ENCODE peak calls at places on chromosome 10, in four cellular contexts. One of them, this sample, is unnamed.

GRCh38 chr10:96548589-96548988 is 34.9 kb upstream of the TLL2 start:
- DNase-seq in Panc1: no peak
- DNase-seq in AG04450: no peak
- DNase-seq in CD4-positive, alpha-beta T cell: no peak
- DNase-seq in this sample: no peak

GRCh38 chr10:55024718-55025117 is 223.7 kb upstream of the PCDH15 start:
- DNase-seq in AG04450: no peak
- DNase-seq in CD4-positive, alpha-beta T cell: no peak
- DNase-seq in Panc1: no peak
- DNase-seq in this sample: no peak

GRCh38 chr10:51109821-51110533 is 35.7 kb downstream of the PRKG1 start:
- DNase-seq in CD4-positive, alpha-beta T cell: no peak
- DNase-seq in Panc1: no peak
- DNase-seq in AG04450: peak; percentile 18
- DNase-seq in this sample: no peak

GRCh38 chr10:19832624-19833507 is 16.6 kb downstream of the PLXDC2 start:
- DNase-seq in AG04450: no peak
- DNase-seq in CD4-positive, alpha-beta T cell: no peak
- DNase-seq in Panc1: no peak
- DNase-seq in this sample: peak; percentile 73

GRCh38 chr10:48235501-48235900 is 39.0 kb downstream of the FRMPD2 start:
- DNase-seq in Panc1: no peak
- DNase-seq in AG04450: no peak
- DNase-seq in CD4-positive, alpha-beta T cell: no peak
- DNase-seq in this sample: no peak

GRCh38 chr10:115402690-115403089 is 309.5 kb downstream of the ATRNL1 start:
- DNase-seq in Panc1: no peak
- DNase-seq in AG04450: no peak
- DNase-seq in CD4-positive, alpha-beta T cell: no peak
- DNase-seq in this sample: no peak

GRCh38 chr10:100970076-100970913 is 991 bp downstream of the SEMA4G start:
- DNase-seq in Panc1: no peak
- DNase-seq in CD4-positive, alpha-beta T cell: no peak
- DNase-seq in AG04450: no peak
- DNase-seq in this sample: no peak

GRCh38 chr10:112721080-112721698 is 228.9 kb upstream of the TCF7L2 start:
- DNase-seq in Panc1: peak; percentile 43
- DNase-seq in CD4-positive, alpha-beta T cell: no peak
- DNase-seq in AG04450: no peak
- DNase-seq in this sample: no peak

GRCh38 chr10:110033724-110034235 is 26.0 kb downstream of the ADD3 start:
- DNase-seq in CD4-positive, alpha-beta T cell: no peak
- DNase-seq in Panc1: no peak
- DNase-seq in AG04450: no peak
- DNase-seq in this sample: no peak

GRCh38 chr10:107075117-107075516 is 89.4 kb downstream of the SORCS1 start:
- DNase-seq in CD4-positive, alpha-beta T cell: no peak
- DNase-seq in Panc1: no peak
- DNase-seq in AG04450: no peak
- DNase-seq in this sample: no peak

GRCh38 chr10:63128443-63128842 is 4.7 kb upstream of the NRBF2 start:
- DNase-seq in CD4-positive, alpha-beta T cell: no peak
- DNase-seq in Panc1: no peak
- DNase-seq in AG04450: no peak
- DNase-seq in this sample: no peak

GRCh38 chr10:88117869-88118632 is 254.6 kb downstream of the PTEN start:
- DNase-seq in AG04450: no peak
- DNase-seq in CD4-positive, alpha-beta T cell: no peak
- DNase-seq in Panc1: no peak
- DNase-seq in this sample: no peak

GRCh38 chr10:120459185-120459584 is 2.2 kb downstream of the PLPP4 start:
- DNase-seq in Panc1: no peak
- DNase-seq in CD4-positive, alpha-beta T cell: no peak
- DNase-seq in AG04450: no peak
- DNase-seq in this sample: no peak

GRCh38 chr10:31075434-31075833 is 43.8 kb upstream of the ZNF438 start:
- DNase-seq in AG04450: peak; percentile 83
- DNase-seq in Panc1: no peak
- DNase-seq in CD4-positive, alpha-beta T cell: no peak
- DNase-seq in this sample: peak; percentile 77

GRCh38 chr10:116272497-116273221 is at the start of gene GFRA1:
- DNase-seq in Panc1: no peak
- DNase-seq in CD4-positive, alpha-beta T cell: no peak
- DNase-seq in AG04450: no peak
- DNase-seq in this sample: no peak

GRCh38 chr10:43689618-43689954 is 40.9 kb upstream of the ZNF32 start:
- DNase-seq in AG04450: no peak
- DNase-seq in CD4-positive, alpha-beta T cell: no peak
- DNase-seq in Panc1: no peak
- DNase-seq in this sample: no peak

GRCh38 chr10:49505076-49505475 is 33.8 kb downstream of the ERCC6 start:
- DNase-seq in Panc1: no peak
- DNase-seq in AG04450: no peak
- DNase-seq in CD4-positive, alpha-beta T cell: no peak
- DNase-seq in this sample: no peak

GRCh38 chr10:112519129-112519761 is 72.2 kb downstream of the VTI1A start:
- DNase-seq in AG04450: no peak
- DNase-seq in Panc1: no peak
- DNase-seq in CD4-positive, alpha-beta T cell: no peak
- DNase-seq in this sample: peak; percentile 37

GRCh38 chr10:103451871-103452713 is at the start of gene CALHM2:
- DNase-seq in AG04450: no peak
- DNase-seq in Panc1: no peak
- DNase-seq in CD4-positive, alpha-beta T cell: peak; percentile 43
- DNase-seq in this sample: no peak

GRCh38 chr10:110841767-110842267 is 29.9 kb upstream of the PDCD4 start:
- DNase-seq in AG04450: no peak
- DNase-seq in CD4-positive, alpha-beta T cell: no peak
- DNase-seq in Panc1: no peak
- DNase-seq in this sample: no peak

GRCh38 chr10:78798976-78799730 is 269.6 kb upstream of the ZMIZ1 start:
- DNase-seq in CD4-positive, alpha-beta T cell: no peak
- DNase-seq in Panc1: no peak
- DNase-seq in AG04450: no peak
- DNase-seq in this sample: no peak

GRCh38 chr10:9362721-9363120 is 1308.2 kb downstream of the GATA3 start:
- DNase-seq in Panc1: no peak
- DNase-seq in AG04450: no peak
- DNase-seq in CD4-positive, alpha-beta T cell: no peak
- DNase-seq in this sample: no peak

GRCh38 chr10:93993782-93994668 is at the start of gene PLCE1:
- DNase-seq in Panc1: no peak
- DNase-seq in AG04450: no peak
- DNase-seq in CD4-positive, alpha-beta T cell: no peak
- DNase-seq in this sample: no peak

GRCh38 chr10:86182150-86182549 is 184.4 kb downstream of the GRID1 start:
- DNase-seq in Panc1: no peak
- DNase-seq in AG04450: no peak
- DNase-seq in CD4-positive, alpha-beta T cell: no peak
- DNase-seq in this sample: no peak

GRCh38 chr10:96616961-96617360 is 30.1 kb upstream of the TM9SF3 start:
- DNase-seq in CD4-positive, alpha-beta T cell: no peak
- DNase-seq in AG04450: no peak
- DNase-seq in Panc1: no peak
- DNase-seq in this sample: no peak

GRCh38 chr10:119522747-119523426 is 19.6 kb downstream of the RGS10 start:
- DNase-seq in CD4-positive, alpha-beta T cell: no peak
- DNase-seq in Panc1: no peak
- DNase-seq in AG04450: no peak
- DNase-seq in this sample: no peak

GRCh38 chr10:50594012-50594411 is 29.7 kb downstream of the SGMS1 start:
- DNase-seq in CD4-positive, alpha-beta T cell: no peak
- DNase-seq in AG04450: peak; percentile 37
- DNase-seq in Panc1: peak; percentile 61
- DNase-seq in this sample: no peak

GRCh38 chr10:126521354-126521753 is 133.1 kb upstream of the ADAM12 start:
- DNase-seq in Panc1: peak; percentile 32
- DNase-seq in CD4-positive, alpha-beta T cell: no peak
- DNase-seq in AG04450: no peak
- DNase-seq in this sample: no peak

GRCh38 chr10:22986771-22987542 is 59.1 kb downstream of the ARMC3 start:
- DNase-seq in AG04450: peak; percentile 1
- DNase-seq in Panc1: no peak
- DNase-seq in CD4-positive, alpha-beta T cell: no peak
- DNase-seq in this sample: no peak

GRCh38 chr10:33869089-33869488 is 534.6 kb upstream of the NRP1 start:
- DNase-seq in CD4-positive, alpha-beta T cell: no peak
- DNase-seq in Panc1: no peak
- DNase-seq in AG04450: no peak
- DNase-seq in this sample: no peak

GRCh38 chr10:80163741-80164341 is 31.3 kb downstream of the PLAC9 start:
- DNase-seq in AG04450: peak; percentile 36
- DNase-seq in CD4-positive, alpha-beta T cell: no peak
- DNase-seq in Panc1: no peak
- DNase-seq in this sample: no peak

GRCh38 chr10:125054664-125055273 is 105.6 kb downstream of the CTBP2 start:
- DNase-seq in CD4-positive, alpha-beta T cell: no peak
- DNase-seq in Panc1: no peak
- DNase-seq in AG04450: no peak
- DNase-seq in this sample: no peak

GRCh38 chr10:52043811-52044210 is 270.3 kb upstream of the DKK1 start:
- DNase-seq in CD4-positive, alpha-beta T cell: no peak
- DNase-seq in AG04450: no peak
- DNase-seq in Panc1: no peak
- DNase-seq in this sample: no peak

GRCh38 chr10:133555521-133555920 is 9.9 kb downstream of the SYCE1 start:
- DNase-seq in AG04450: no peak
- DNase-seq in CD4-positive, alpha-beta T cell: no peak
- DNase-seq in Panc1: no peak
- DNase-seq in this sample: no peak

DNA sequence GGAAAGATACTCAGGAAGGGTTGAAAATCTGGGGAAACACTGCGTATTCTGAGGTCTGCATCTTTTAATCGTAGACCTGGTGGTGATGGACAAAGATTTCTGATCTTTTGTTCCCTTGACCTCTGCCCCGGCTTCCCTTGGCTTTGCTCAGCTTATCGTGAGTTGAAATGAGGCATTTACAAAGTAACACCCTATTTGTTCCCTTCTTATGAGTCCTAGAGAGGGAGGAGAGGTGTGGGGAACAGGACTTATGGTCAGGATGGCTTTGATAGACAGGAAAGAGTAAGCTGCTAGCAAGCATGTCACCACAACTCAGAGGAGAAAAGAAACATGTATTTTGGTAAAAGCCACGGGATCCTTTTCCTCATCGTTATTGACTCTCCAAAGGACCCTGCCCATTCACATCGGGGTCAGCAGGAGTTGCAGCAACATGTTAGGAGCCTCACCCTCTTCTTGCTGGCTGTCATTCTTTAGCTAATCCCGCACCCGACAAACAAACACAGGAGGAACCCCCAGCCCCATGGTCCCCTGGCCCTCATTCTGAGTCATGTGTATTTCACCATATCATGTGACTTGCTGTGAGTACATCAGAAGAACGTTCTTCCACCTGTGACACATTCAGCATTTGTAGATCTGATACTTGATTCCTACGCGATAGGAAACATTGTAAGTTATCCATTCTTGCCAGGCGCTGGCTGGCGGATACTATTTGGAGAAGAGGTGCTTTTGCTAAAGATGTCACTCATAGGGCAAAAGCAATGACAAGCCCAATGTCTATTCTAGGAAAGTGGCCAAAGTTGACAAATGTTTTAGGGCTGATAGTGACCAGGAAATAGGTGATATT is 170.1 kb downstream of the RTKN2 start:
- DNase-seq in Panc1: no peak
- DNase-seq in CD4-positive, alpha-beta T cell: no peak
- DNase-seq in AG04450: no peak
- DNase-seq in this sample: no peak
- H3K27ac ChIP-seq in Panc1: peak overlapping the region; percentile 55
- H3K27ac ChIP-seq in CD4-positive, alpha-beta T cell: no peak overlapping the region
- H3K27ac ChIP-seq in AG04450: no peak overlapping the region
- H3K27ac ChIP-seq in this sample: no peak overlapping the region

GRCh38 chr10:29649561-29650551 is 15.1 kb upstream of the SVIL start:
- DNase-seq in AG04450: peak; percentile 69
- DNase-seq in Panc1: no peak
- DNase-seq in CD4-positive, alpha-beta T cell: no peak
- DNase-seq in this sample: no peak
- H3K27ac ChIP-seq in AG04450: peak overlapping the region; percentile 69
- H3K27ac ChIP-seq in Panc1: peak overlapping the region; percentile 12
- H3K27ac ChIP-seq in CD4-positive, alpha-beta T cell: no peak overlapping the region
- H3K27ac ChIP-seq in this sample: no peak overlapping the region

DNA sequence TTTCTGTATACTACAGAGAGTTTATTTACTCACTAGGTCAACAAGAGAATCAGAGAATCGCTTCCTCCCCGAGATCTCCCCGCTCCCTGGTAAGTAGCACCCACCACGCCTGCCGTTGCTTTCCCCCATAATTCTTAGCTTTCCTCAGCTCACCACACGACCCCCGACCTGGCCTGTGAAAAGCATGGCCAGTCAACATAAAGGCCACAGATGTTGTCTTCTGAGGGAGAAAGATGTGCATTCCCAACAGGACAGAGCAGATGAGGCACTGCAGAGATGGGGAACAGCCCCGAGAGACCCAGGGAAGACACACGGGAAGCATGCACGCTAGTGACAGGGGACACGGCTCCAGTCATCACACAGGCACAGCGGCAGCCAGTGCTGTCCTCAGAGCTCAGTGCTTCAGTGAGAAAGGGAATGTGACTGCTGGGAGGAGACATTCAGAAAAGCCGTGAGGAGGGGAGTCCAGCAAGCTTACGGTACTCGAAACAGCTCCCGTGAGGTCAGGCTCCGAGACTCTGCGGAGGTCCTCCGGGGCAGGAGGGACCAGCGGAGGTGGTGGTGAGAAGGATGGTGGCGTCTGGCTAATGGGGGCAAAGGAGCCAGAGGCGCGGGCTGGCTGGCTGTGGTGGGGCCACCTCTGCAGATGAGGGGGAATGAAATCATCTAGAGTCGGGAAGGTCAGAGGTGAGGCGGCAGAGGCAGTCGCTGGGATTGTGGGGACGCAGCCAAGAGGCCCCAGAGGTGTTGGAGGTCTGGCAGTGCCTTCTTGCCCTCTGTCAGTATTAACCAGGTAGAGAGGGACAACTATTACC is 123.4 kb upstream of the PDLIM1 start:
- DNase-seq in AG04450: no peak
- DNase-seq in Panc1: no peak
- DNase-seq in CD4-positive, alpha-beta T cell: no peak
- DNase-seq in this sample: no peak
- H3K27ac ChIP-seq in AG04450: no peak overlapping the region
- H3K27ac ChIP-seq in Panc1: no peak overlapping the region
- H3K27ac ChIP-seq in CD4-positive, alpha-beta T cell: no peak overlapping the region
- H3K27ac ChIP-seq in this sample: no peak overlapping the region

GRCh38 chr10:3960496-3960895 is 175.5 kb upstream of the KLF6 start:
- DNase-seq in AG04450: no peak
- DNase-seq in CD4-positive, alpha-beta T cell: no peak
- DNase-seq in Panc1: no peak
- DNase-seq in this sample: no peak

GRCh38 chr10:3964516-3964915 is 179.5 kb upstream of the KLF6 start:
- DNase-seq in CD4-positive, alpha-beta T cell: no peak
- DNase-seq in AG04450: no peak
- DNase-seq in Panc1: no peak
- DNase-seq in this sample: no peak

GRCh38 chr10:3961082-3961481 is 176.1 kb upstream of the KLF6 start:
- DNase-seq in Panc1: no peak
- DNase-seq in CD4-positive, alpha-beta T cell: peak; percentile 30
- DNase-seq in AG04450: no peak
- DNase-seq in this sample: no peak

GRCh38 chr10:3959370-3960266 is 174.6 kb upstream of the KLF6 start:
- DNase-seq in AG04450: no peak
- DNase-seq in CD4-positive, alpha-beta T cell: no peak
- DNase-seq in Panc1: no peak
- DNase-seq in this sample: no peak

GRCh38 chr10:3963191-3963673 is 178.2 kb upstream of the KLF6 start:
- DNase-seq in Panc1: no peak
- DNase-seq in CD4-positive, alpha-beta T cell: no peak
- DNase-seq in AG04450: no peak
- DNase-seq in this sample: peak; percentile 81
- H3K27ac ChIP-seq in Panc1: peak overlapping the region; percentile 84
- H3K27ac ChIP-seq in CD4-positive, alpha-beta T cell: no peak overlapping the region
- H3K27ac ChIP-seq in AG04450: no peak overlapping the region
- H3K27ac ChIP-seq in this sample: peak overlapping the region; percentile 68